ENCODE peak calls at places on chromosomes 5 and 9, in four cellular contexts. S, X, P and I are unnamed samples.
A peak's percentile ranks its signal among the peaks of the same experiment; 100 is the strongest.

GRCh38 chr5:131990716-131991115 is 20.7 kb downstream of the ACSL6 start:
- DNase-seq in S (no peak), X (peak; percentile 52), P (no peak), I (no peak)

GRCh38 chr5:83919071-83920041 is 198.7 kb upstream of the HAPLN1 start:
- DNase-seq in S (peak; percentile 87), X (no peak), P (no peak), I (no peak)

GRCh38 chr9:126838055-126838811 is 22.2 kb upstream of the ZBTB34 start:
- DNase-seq in S (no peak), X (no peak), P (no peak), I (no peak)

GRCh38 chr5:9622891-9623547 is 7.1 kb downstream of the TAS2R1 start:
- DNase-seq in S (peak; percentile 84), X (no peak), P (no peak), I (no peak)

GRCh38 chr9:83937861-83938455 is 16.7 kb upstream of the KIF27 start:
- DNase-seq in S (peak; percentile 36), X (no peak), P (peak; percentile 67), I (no peak)

GRCh38 chr9:137175345-137175961 is 3.6 kb upstream of the TMEM210 start:
- DNase-seq in S (no peak), X (no peak), P (no peak), I (no peak)

GRCh38 chr5:4941957-4942830 is 197.9 kb upstream of the ADAMTS16 start:
- DNase-seq in S (no peak), X (no peak), P (no peak), I (no peak)

GRCh38 chr5:120017523-120017922 is 388.2 kb downstream of the FAM170A start:
- DNase-seq in S (peak; percentile 72), X (no peak), P (no peak), I (no peak)

GRCh38 chr9:85004818-85005413 is 335.4 kb downstream of the NTRK2 start:
- DNase-seq in S (no peak), X (no peak), P (no peak), I (no peak)

GRCh38 chr5:124231240-124231639 is 515.2 kb downstream of the ZNF608 start:
- DNase-seq in S (no peak), X (no peak), P (no peak), I (no peak)

GRCh38 chr5:106097308-106097707 is 1573.4 kb downstream of the EFNA5 start:
- DNase-seq in S (peak; percentile 51), X (no peak), P (no peak), I (no peak)

GRCh38 chr5:26649000-26649399 is 389.4 kb downstream of the CDH9 start:
- DNase-seq in S (no peak), X (no peak), P (no peak), I (no peak)

GRCh38 chr5:115246361-115246991 is 16.2 kb downstream of the PGGT1B start:
- DNase-seq in S (peak; percentile 11), X (no peak), P (peak; percentile 40), I (no peak)

GRCh38 chr9:77030045-77030444 is 10.6 kb downstream of the FOXB2 start:
- DNase-seq in S (no peak), X (no peak), P (no peak), I (no peak)

GRCh38 chr9:7536310-7536939 is 263.2 kb downstream of the DMAC1 start:
- DNase-seq in S (peak; percentile 10), X (no peak), P (peak; percentile 9), I (peak; percentile 34)

GRCh38 chr5:113336975-113337374 is 97.8 kb downstream of the TSSK1B start:
- DNase-seq in S (peak; percentile 67), X (peak; percentile 81), P (no peak), I (no peak)

GRCh38 chr9:82148849-82149544 is 160.4 kb downstream of the SPATA31D1 start:
- DNase-seq in S (peak; percentile 99), X (no peak), P (no peak), I (no peak)

GRCh38 chr9:2180171-2180570 is 165.0 kb downstream of the SMARCA2 start:
- DNase-seq in S (no peak), X (no peak), P (no peak), I (no peak)

GRCh38 chr9:33506626-33507370 is 17.3 kb upstream of the ANKRD18B start:
- DNase-seq in S (peak; percentile 98), X (no peak), P (no peak), I (no peak)

GRCh38 chr9:130866474-130866965 is 30.1 kb downstream of the QRFP start:
- DNase-seq in S (peak; percentile 74), X (no peak), P (peak; percentile 30), I (peak; percentile 72)

GRCh38 chr9:86175743-86176456 is 76.5 kb upstream of the GOLM1 start:
- DNase-seq in S (no peak), X (no peak), P (no peak), I (no peak)

GRCh38 chr5:177598477-177598876 is 1.5 kb upstream of the B4GALT7 start:
- DNase-seq in S (no peak), X (no peak), P (no peak), I (no peak)

GRCh38 chr5:2888520-2889060 is 137.1 kb upstream of the IRX2 start:
- DNase-seq in S (no peak), X (no peak), P (no peak), I (peak; percentile 6)

GRCh38 chr5:22708770-22709328 is 144.3 kb downstream of the CDH12 start:
- DNase-seq in S (no peak), X (no peak), P (no peak), I (no peak)

GRCh38 chr5:170176916-170177315 is 55.9 kb upstream of the C5orf58 start:
- DNase-seq in S (no peak), X (no peak), P (no peak), I (no peak)

GRCh38 chr9:82325907-82326306 is 337.3 kb downstream of the SPATA31D1 start:
- DNase-seq in S (no peak), X (no peak), P (no peak), I (no peak)

GRCh38 chr5:116763987-116764866 is 189.6 kb upstream of the SEMA6A start:
- DNase-seq in S (no peak), X (no peak), P (no peak), I (no peak)

GRCh38 chr9:135885100-135885853 is 22.1 kb downstream of the CAMSAP1 start:
- DNase-seq in S (peak; percentile 65), X (no peak), P (no peak), I (no peak)
- H3K4me1 ChIP-seq in S (peaks cover 43% of the 10 kb centered on the region), X (peaks cover 7% of the 10 kb centered on the region), P (peaks cover 63% of the 10 kb centered on the region), I (no peaks in the 10 kb centered on the region)

DNA sequence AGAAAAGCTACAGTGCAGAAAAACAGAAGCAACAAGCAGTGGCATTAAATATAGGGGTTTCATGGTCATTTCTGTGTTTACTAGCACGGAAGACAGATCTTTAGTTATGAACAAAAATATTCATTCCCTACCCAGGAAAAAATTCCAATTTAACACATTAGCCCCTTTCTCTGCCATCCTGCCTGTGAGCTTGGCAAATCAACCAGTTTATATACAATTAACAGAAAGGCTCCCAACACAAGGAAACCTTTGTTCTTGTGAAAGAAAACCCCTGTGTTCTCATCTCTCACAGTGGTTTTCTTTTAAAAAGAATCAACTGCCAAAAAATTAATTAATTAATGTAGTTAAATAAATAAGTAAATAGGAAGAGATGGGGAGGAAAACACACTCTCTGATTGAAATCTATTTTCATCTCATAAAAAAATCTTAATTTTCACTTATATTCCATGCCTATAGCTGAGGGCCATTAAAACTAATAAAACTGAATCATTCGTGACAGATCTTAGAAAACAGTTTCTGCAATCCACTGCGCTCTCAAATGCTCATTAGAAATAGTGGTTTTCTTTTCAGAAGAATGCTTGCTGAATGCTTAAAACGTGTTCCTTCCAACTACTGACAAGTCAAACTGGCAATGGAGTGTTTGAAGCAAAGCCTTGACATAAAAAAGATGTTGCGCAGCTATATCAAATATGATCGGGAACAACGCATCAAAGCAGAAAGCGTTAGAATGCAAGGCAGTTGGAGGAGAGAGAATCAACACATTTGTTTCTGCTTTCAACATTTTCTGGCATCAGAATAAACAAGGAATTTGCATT is 387.7 kb downstream of the TLR4 start:
- DNase-seq in S (no peak), X (no peak), P (no peak), I (no peak)
- H3K4me1 ChIP-seq in S (no peaks in the 10 kb centered on the region), X (no peaks in the 10 kb centered on the region), P (no peaks in the 10 kb centered on the region), I (no peaks in the 10 kb centered on the region)

DNA sequence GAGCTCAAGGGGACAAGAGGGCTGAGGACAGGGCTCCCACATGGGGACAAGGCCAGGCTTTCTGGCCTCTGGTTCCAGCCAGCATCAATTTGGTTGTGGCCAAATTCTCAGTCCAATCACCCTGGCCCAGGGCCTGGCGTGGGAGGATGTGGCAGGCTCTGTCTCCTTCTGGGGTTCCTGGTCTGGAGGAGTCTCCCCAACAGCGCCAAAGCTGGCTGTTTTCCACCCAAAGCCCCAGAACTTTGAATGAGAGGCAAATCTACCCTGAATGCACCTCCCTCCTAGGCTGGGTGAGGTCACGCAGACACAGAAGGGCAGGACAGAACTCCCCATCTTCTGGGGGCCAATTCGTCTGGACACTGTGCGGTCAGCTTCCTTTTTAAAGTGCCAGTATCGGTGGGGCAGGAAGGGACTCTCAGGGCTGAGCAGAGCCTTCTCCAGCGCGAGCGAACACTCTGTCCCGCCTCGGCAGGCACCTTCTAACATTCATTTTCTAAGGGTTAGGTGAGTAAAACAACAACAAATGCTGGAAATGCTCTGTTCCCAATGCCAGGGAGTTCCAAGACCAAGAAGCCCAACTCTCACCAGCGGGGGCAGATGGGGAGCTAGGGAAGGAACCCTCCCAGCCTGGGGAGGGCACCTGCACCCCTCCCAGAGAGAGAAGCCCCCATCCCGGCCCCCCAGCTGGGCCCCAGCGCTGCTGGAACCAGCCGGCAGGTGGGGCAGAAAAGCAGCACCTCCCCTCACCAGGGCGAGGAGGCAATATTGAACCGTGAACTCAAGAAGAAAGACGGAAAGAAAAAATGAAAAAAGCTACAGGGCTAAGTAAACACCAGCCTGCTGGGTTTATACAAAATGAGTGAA is 3.6 kb upstream of the DPM2 start:
- DNase-seq in S (no peak), X (no peak), P (no peak), I (no peak)
- H3K4me1 ChIP-seq in S (peaks cover 9% of the 10 kb centered on the region), X (peaks cover 40% of the 10 kb centered on the region), P (peaks cover 36% of the 10 kb centered on the region), I (no peaks in the 10 kb centered on the region)

DNA sequence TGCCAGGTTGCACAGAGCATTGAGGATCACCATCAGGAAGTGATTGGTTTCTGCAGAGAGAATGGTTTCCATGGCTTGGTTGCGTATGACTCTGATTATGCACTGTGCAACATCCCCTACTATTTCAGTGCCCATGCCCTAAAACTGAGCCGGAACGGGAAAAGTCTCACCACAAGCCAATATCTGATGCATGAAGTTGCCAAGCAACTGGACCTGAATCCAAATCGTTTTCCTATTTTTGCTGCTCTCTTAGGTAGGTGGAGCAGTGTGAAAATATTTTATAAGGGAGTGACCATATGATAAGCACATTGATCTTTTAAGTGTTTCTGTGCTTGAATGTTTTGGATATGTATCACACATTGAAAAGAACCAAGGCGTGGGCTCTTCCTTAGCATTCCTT is 17.8 kb upstream of the FAM120AOS start:
- DNase-seq in S (peak; percentile 53), X (no peak), P (no peak), I (no peak)
- H3K4me1 ChIP-seq in S (peaks cover 12% of the 10 kb centered on the region), X (peaks cover 18% of the 10 kb centered on the region), P (peaks cover 45% of the 10 kb centered on the region), I (peaks cover 45% of the 10 kb centered on the region)

GRCh38 chr9:121987312-121987711 is 105.8 kb downstream of the TTLL11 start:
- DNase-seq in S (no peak), X (no peak), P (no peak), I (no peak)
- H3K4me1 ChIP-seq in S (peaks cover 15% of the 10 kb centered on the region), X (peaks cover 31% of the 10 kb centered on the region), P (no peaks in the 10 kb centered on the region), I (peaks cover 2% of the 10 kb centered on the region)

GRCh38 chr5:148849461-148849860 is 23.1 kb downstream of the ADRB2 start:
- DNase-seq in S (no peak), X (no peak), P (peak; percentile 64), I (no peak)

GRCh38 chr5:148844433-148845279 is 18.2 kb downstream of the ADRB2 start:
- DNase-seq in S (peak; percentile 12), X (no peak), P (peak; percentile 44), I (no peak)

GRCh38 chr5:148850836-148851235 is 24.4 kb downstream of the ADRB2 start:
- DNase-seq in S (no peak), X (no peak), P (no peak), I (no peak)

GRCh38 chr5:148846930-148847329 is 20.5 kb downstream of the ADRB2 start:
- DNase-seq in S (peak; percentile 19), X (no peak), P (no peak), I (no peak)

GRCh38 chr5:148848378-148849031 is 22.1 kb downstream of the ADRB2 start:
- DNase-seq in S (no peak), X (no peak), P (peak; percentile 40), I (no peak)
- H3K4me1 ChIP-seq in S (peaks cover 7% of the 10 kb centered on the region), X (no peaks in the 10 kb centered on the region), P (peaks cover 85% of the 10 kb centered on the region), I (no peaks in the 10 kb centered on the region)